ENCODE peak calls at places on chromosomes 7 and 10, in nine cellular contexts. Z, B, O, F, I, M, Y, U and N are unnamed samples.

GRCh38 chr7:2698581-2699288 is 10.7 kb downstream of the AMZ1 start:
- DNase-seq in Z (no peak), B (peak), O (no peak), F (no peak), I (peak), M (no peak), Y (no peak), U (no peak), N (no peak)

GRCh38 chr10:61812052-61812721 is 89.3 kb upstream of the ARID5B start:
- DNase-seq in Z (no peak), B (no peak), O (no peak), F (no peak), I (no peak), M (no peak), Y (no peak), U (no peak), N (no peak)

GRCh38 chr10:86262671-86263165 is 103.9 kb downstream of the GRID1 start:
- DNase-seq in Z (no peak), B (no peak), O (peak), F (no peak), I (no peak), M (no peak), Y (no peak), U (no peak), N (no peak)

GRCh38 chr10:24893127-24893526 is 59.3 kb downstream of the PRTFDC1 start:
- DNase-seq in Z (no peak), B (no peak), O (no peak), F (no peak), I (no peak), M (no peak), Y (peak), U (no peak), N (no peak)

GRCh38 chr7:20264623-20265022 is 47.4 kb upstream of the MACC1 start:
- DNase-seq in Z (no peak), B (no peak), O (no peak), F (no peak), I (no peak), M (no peak), Y (no peak), U (no peak), N (no peak)

GRCh38 chr10:50421026-50421719 is 169.9 kb upstream of the ASAH2 start:
- DNase-seq in Z (no peak), B (no peak), O (peak), F (no peak), I (peak), M (no peak), Y (peak), U (peak), N (peak)

GRCh38 chr10:53256623-53257022 is 484.0 kb upstream of the MBL2 start:
- DNase-seq in Z (no peak), B (no peak), O (peak), F (no peak), I (no peak), M (no peak), Y (no peak), U (no peak), N (no peak)

GRCh38 chr10:29276251-29276850 is 12.5 kb upstream of the LYZL1 start:
- DNase-seq in Z (no peak), B (no peak), O (no peak), F (no peak), I (no peak), M (no peak), Y (no peak), U (peak), N (peak)

GRCh38 chr7:75889826-75890225 is 11.0 kb downstream of the RHBDD2 start:
- DNase-seq in Z (no peak), B (no peak), O (no peak), F (no peak), I (no peak), M (no peak), Y (peak), U (no peak), N (no peak)

GRCh38 chr10:7192831-7193348 is 217.9 kb downstream of the SFMBT2 start:
- DNase-seq in Z (no peak), B (peak), O (no peak), F (no peak), I (peak), M (no peak), Y (no peak), U (no peak), N (no peak)